ENCODE peak calls at places on chromosomes 16 and 17, in eight cellular contexts. One of them, this sample, is unnamed.
A peak's percentile ranks its signal among the peaks of the same experiment; 100 is the strongest.

GRCh38 chr16:53754938-53755910 is 51.3 kb downstream of the FTO start:
- DNase-seq in T-helper 17 cell: no peak
- DNase-seq in PC-3: peak; percentile 67
- DNase-seq in AG09309: no peak
- DNase-seq in GM04503: no peak
- DNase-seq in H7: no peak
- DNase-seq in ureter: no peak
- DNase-seq in stomach: peak; percentile 65
- DNase-seq in this sample: peak; percentile 55

GRCh38 chr16:3193221-3194212 is 5.5 kb downstream of the OR1F1 start:
- DNase-seq in PC-3: peak; percentile 15
- DNase-seq in AG09309: no peak
- DNase-seq in GM04503: no peak
- DNase-seq in T-helper 17 cell: no peak
- DNase-seq in H7: peak; percentile 55
- DNase-seq in ureter: no peak
- DNase-seq in stomach: no peak
- DNase-seq in this sample: no peak

GRCh38 chr16:9484436-9484835 is 393.0 kb downstream of the HAPSTR1 start:
- DNase-seq in H7: no peak
- DNase-seq in GM04503: no peak
- DNase-seq in PC-3: no peak
- DNase-seq in T-helper 17 cell: no peak
- DNase-seq in AG09309: no peak
- DNase-seq in ureter: no peak
- DNase-seq in stomach: no peak
- DNase-seq in this sample: no peak

GRCh38 chr17:30450125-30451027 is 26.8 kb upstream of the GOSR1 start:
- DNase-seq in GM04503: peak; percentile 18
- DNase-seq in T-helper 17 cell: no peak
- DNase-seq in ureter: no peak
- DNase-seq in stomach: no peak
- DNase-seq in PC-3: peak; percentile 53
- DNase-seq in AG09309: no peak
- DNase-seq in H7: no peak
- DNase-seq in this sample: no peak

GRCh38 chr16:75658175-75658574 is 10.6 kb downstream of the TERF2IP start:
- DNase-seq in ureter: no peak
- DNase-seq in stomach: no peak
- DNase-seq in AG09309: no peak
- DNase-seq in GM04503: no peak
- DNase-seq in PC-3: no peak
- DNase-seq in H7: no peak
- DNase-seq in T-helper 17 cell: no peak
- DNase-seq in this sample: no peak

GRCh38 chr16:89404561-89404960 is 85.8 kb downstream of the ANKRD11 start:
- DNase-seq in T-helper 17 cell: no peak
- DNase-seq in GM04503: no peak
- DNase-seq in PC-3: no peak
- DNase-seq in AG09309: no peak
- DNase-seq in ureter: no peak
- DNase-seq in stomach: peak; percentile 51
- DNase-seq in H7: no peak
- DNase-seq in this sample: no peak

GRCh38 chr17:7717756-7718350 is 309 bp downstream of the DNAH2 start:
- DNase-seq in stomach: no peak
- DNase-seq in H7: no peak
- DNase-seq in GM04503: no peak
- DNase-seq in T-helper 17 cell: no peak
- DNase-seq in AG09309: no peak
- DNase-seq in PC-3: no peak
- DNase-seq in ureter: no peak
- DNase-seq in this sample: no peak

GRCh38 chr16:28596840-28597691 is at the start of gene SULT1A2:
- DNase-seq in T-helper 17 cell: no peak
- DNase-seq in stomach: peak; percentile 60
- DNase-seq in ureter: peak; percentile 61
- DNase-seq in PC-3: no peak
- DNase-seq in AG09309: no peak
- DNase-seq in GM04503: no peak
- DNase-seq in H7: peak; percentile 67
- DNase-seq in this sample: peak; percentile 72

GRCh38 chr17:50322271-50322670 is 23.7 kb upstream of the XYLT2 start:
- DNase-seq in PC-3: no peak
- DNase-seq in stomach: no peak
- DNase-seq in T-helper 17 cell: no peak
- DNase-seq in AG09309: no peak
- DNase-seq in ureter: no peak
- DNase-seq in GM04503: no peak
- DNase-seq in H7: no peak
- DNase-seq in this sample: no peak

GRCh38 chr17:81866440-81867122 is 4.6 kb downstream of the ARHGDIA start:
- DNase-seq in H7: peak; percentile 48
- DNase-seq in GM04503: no peak
- DNase-seq in PC-3: no peak
- DNase-seq in AG09309: no peak
- DNase-seq in ureter: no peak
- DNase-seq in stomach: no peak
- DNase-seq in T-helper 17 cell: no peak
- DNase-seq in this sample: peak; percentile 51

GRCh38 chr16:70508752-70509151 is 14.6 kb downstream of the COG4 start:
- DNase-seq in PC-3: peak; percentile 44
- DNase-seq in AG09309: no peak
- DNase-seq in ureter: no peak
- DNase-seq in T-helper 17 cell: no peak
- DNase-seq in stomach: no peak
- DNase-seq in GM04503: no peak
- DNase-seq in H7: no peak
- DNase-seq in this sample: no peak

GRCh38 chr17:72022328-72022727 is 98.5 kb upstream of the SOX9 start:
- DNase-seq in T-helper 17 cell: no peak
- DNase-seq in GM04503: no peak
- DNase-seq in ureter: no peak
- DNase-seq in PC-3: no peak
- DNase-seq in H7: no peak
- DNase-seq in AG09309: no peak
- DNase-seq in stomach: no peak
- DNase-seq in this sample: no peak

GRCh38 chr16:72371307-72372081 is 199.5 kb upstream of the PMFBP1 start:
- DNase-seq in AG09309: peak; percentile 55
- DNase-seq in H7: peak; percentile 9
- DNase-seq in PC-3: no peak
- DNase-seq in ureter: no peak
- DNase-seq in GM04503: peak; percentile 27
- DNase-seq in T-helper 17 cell: no peak
- DNase-seq in stomach: no peak
- DNase-seq in this sample: no peak

GRCh38 chr17:45091778-45092425 is 30.8 kb downstream of the NMT1 start:
- DNase-seq in GM04503: no peak
- DNase-seq in ureter: no peak
- DNase-seq in H7: no peak
- DNase-seq in stomach: no peak
- DNase-seq in PC-3: peak; percentile 53
- DNase-seq in T-helper 17 cell: no peak
- DNase-seq in AG09309: no peak
- DNase-seq in this sample: no peak

GRCh38 chr17:32345953-32346600 is 3.9 kb upstream of the ZNF207 start:
- DNase-seq in ureter: no peak
- DNase-seq in T-helper 17 cell: no peak
- DNase-seq in stomach: no peak
- DNase-seq in PC-3: no peak
- DNase-seq in H7: no peak
- DNase-seq in AG09309: no peak
- DNase-seq in GM04503: no peak
- DNase-seq in this sample: no peak

This sample was measured in pancreas.